ENCODE peak calls at places on chromosomes 3 and 15, in eight cellular contexts. One of them, this sample, is unnamed.

GRCh38 chr15:81859737-81860516 is 185.9 kb downstream of the MEX3B start:
- DNase-seq in tibial artery: no peak
- DNase-seq in transverse colon: no peak
- DNase-seq in heart left ventricle: no peak
- DNase-seq in fibroblast of lung: no peak
- DNase-seq in BE2C: no peak
- DNase-seq in AG04449: no peak
- DNase-seq in astrocyte: no peak
- DNase-seq in this sample: no peak

GRCh38 chr3:13507791-13508339 is 27.8 kb downstream of the HDAC11 start:
- DNase-seq in tibial artery: peak; percentile 63
- DNase-seq in transverse colon: no peak
- DNase-seq in heart left ventricle: peak; percentile 64
- DNase-seq in fibroblast of lung: no peak
- DNase-seq in BE2C: peak; percentile 48
- DNase-seq in AG04449: no peak
- DNase-seq in astrocyte: no peak
- DNase-seq in this sample: no peak

GRCh38 chr15:90915808-90916440 is 12.8 kb downstream of the MAN2A2 start:
- DNase-seq in tibial artery: no peak
- DNase-seq in transverse colon: peak; percentile 53
- DNase-seq in heart left ventricle: peak; percentile 86
- DNase-seq in fibroblast of lung: peak; percentile 58
- DNase-seq in BE2C: no peak
- DNase-seq in AG04449: no peak
- DNase-seq in astrocyte: no peak
- DNase-seq in this sample: no peak

GRCh38 chr3:42853739-42854302 is 21.9 kb downstream of the CYP8B1 start:
- DNase-seq in tibial artery: no peak
- DNase-seq in transverse colon: no peak
- DNase-seq in heart left ventricle: no peak
- DNase-seq in fibroblast of lung: no peak
- DNase-seq in BE2C: no peak
- DNase-seq in AG04449: no peak
- DNase-seq in astrocyte: no peak
- DNase-seq in this sample: no peak

GRCh38 chr15:45499426-45499825 is 23.1 kb downstream of the SLC30A4 start:
- DNase-seq in tibial artery: no peak
- DNase-seq in transverse colon: no peak
- DNase-seq in heart left ventricle: no peak
- DNase-seq in fibroblast of lung: no peak
- DNase-seq in BE2C: no peak
- DNase-seq in AG04449: peak; percentile 7
- DNase-seq in astrocyte: peak; percentile 57
- DNase-seq in this sample: no peak

GRCh38 chr3:45496550-45496949 is 98.0 kb upstream of the LIMD1 start:
- DNase-seq in tibial artery: no peak
- DNase-seq in transverse colon: no peak
- DNase-seq in heart left ventricle: peak; percentile 64
- DNase-seq in fibroblast of lung: peak; percentile 83
- DNase-seq in BE2C: peak; percentile 60
- DNase-seq in AG04449: no peak
- DNase-seq in astrocyte: no peak
- DNase-seq in this sample: no peak

GRCh38 chr3:190225186-190225692 is 97.0 kb downstream of the CLDN1 start:
- DNase-seq in tibial artery: no peak
- DNase-seq in transverse colon: no peak
- DNase-seq in heart left ventricle: no peak
- DNase-seq in fibroblast of lung: peak; percentile 57
- DNase-seq in BE2C: no peak
- DNase-seq in AG04449: no peak
- DNase-seq in astrocyte: peak; percentile 4
- DNase-seq in this sample: no peak

GRCh38 chr15:82730022-82730530 is 20.4 kb upstream of the AP3B2 start:
- DNase-seq in tibial artery: no peak
- DNase-seq in transverse colon: no peak
- DNase-seq in heart left ventricle: no peak
- DNase-seq in fibroblast of lung: no peak
- DNase-seq in BE2C: no peak
- DNase-seq in AG04449: no peak
- DNase-seq in astrocyte: no peak
- DNase-seq in this sample: no peak

GRCh38 chr15:100879046-100879445 is 585 bp upstream of the ALDH1A3 start:
- DNase-seq in tibial artery: no peak
- DNase-seq in transverse colon: no peak
- DNase-seq in heart left ventricle: no peak
- DNase-seq in fibroblast of lung: no peak
- DNase-seq in BE2C: peak; percentile 35
- DNase-seq in AG04449: no peak
- DNase-seq in astrocyte: no peak
- DNase-seq in this sample: no peak

GRCh38 chr15:51312132-51312531 is 26.3 kb downstream of the CYP19A1 start:
- DNase-seq in tibial artery: no peak
- DNase-seq in transverse colon: no peak
- DNase-seq in heart left ventricle: no peak
- DNase-seq in fibroblast of lung: peak; percentile 90
- DNase-seq in BE2C: no peak
- DNase-seq in AG04449: no peak
- DNase-seq in astrocyte: peak; percentile 39
- DNase-seq in this sample: no peak

GRCh38 chr3:64238971-64239667 is 13.9 kb upstream of the PRICKLE2 start:
- DNase-seq in tibial artery: peak; percentile 68
- DNase-seq in transverse colon: peak; percentile 63
- DNase-seq in heart left ventricle: peak; percentile 82
- DNase-seq in fibroblast of lung: peak; percentile 94
- DNase-seq in BE2C: peak; percentile 76
- DNase-seq in AG04449: peak; percentile 87
- DNase-seq in astrocyte: peak; percentile 96
- DNase-seq in this sample: no peak

GRCh38 chr3:14178247-14179113 is at the start of the genes LSM3 and XPC:
- DNase-seq in tibial artery: peak; percentile 98
- DNase-seq in transverse colon: peak; percentile 98
- DNase-seq in heart left ventricle: peak; percentile 99
- DNase-seq in fibroblast of lung: peak; percentile 100
- DNase-seq in BE2C: peak; percentile 88
- DNase-seq in AG04449: peak; percentile 97
- DNase-seq in astrocyte: peak; percentile 96
- DNase-seq in this sample: peak; percentile 98

GRCh38 chr3:127671523-127672428 is 976 bp upstream of the ABTB1 start:
- DNase-seq in tibial artery: peak; percentile 67
- DNase-seq in transverse colon: no peak
- DNase-seq in heart left ventricle: no peak
- DNase-seq in fibroblast of lung: no peak
- DNase-seq in BE2C: no peak
- DNase-seq in AG04449: no peak
- DNase-seq in astrocyte: no peak
- DNase-seq in this sample: peak; percentile 30

GRCh38 chr3:193826126-193826795 is 233.3 kb downstream of the OPA1 start:
- DNase-seq in tibial artery: no peak
- DNase-seq in transverse colon: peak; percentile 27
- DNase-seq in heart left ventricle: no peak
- DNase-seq in fibroblast of lung: peak; percentile 62
- DNase-seq in BE2C: no peak
- DNase-seq in AG04449: no peak
- DNase-seq in astrocyte: peak; percentile 91
- DNase-seq in this sample: no peak

GRCh38 chr3:27454914-27455313 is 29.3 kb downstream of the SLC4A7 start:
- DNase-seq in tibial artery: no peak
- DNase-seq in transverse colon: no peak
- DNase-seq in heart left ventricle: no peak
- DNase-seq in fibroblast of lung: peak; percentile 46
- DNase-seq in BE2C: no peak
- DNase-seq in AG04449: no peak
- DNase-seq in astrocyte: no peak
- DNase-seq in this sample: no peak

GRCh38 chr3:58429657-58430056 is 4.0 kb downstream of the PDHB start:
- DNase-seq in tibial artery: no peak
- DNase-seq in transverse colon: no peak
- DNase-seq in heart left ventricle: no peak
- DNase-seq in fibroblast of lung: no peak
- DNase-seq in BE2C: no peak
- DNase-seq in AG04449: no peak
- DNase-seq in astrocyte: no peak
- DNase-seq in this sample: no peak

GRCh38 chr15:45821390-45821789 is 186.6 kb downstream of the SQOR start:
- DNase-seq in tibial artery: no peak
- DNase-seq in transverse colon: no peak
- DNase-seq in heart left ventricle: no peak
- DNase-seq in fibroblast of lung: no peak
- DNase-seq in BE2C: no peak
- DNase-seq in AG04449: no peak
- DNase-seq in astrocyte: no peak
- DNase-seq in this sample: no peak

GRCh38 chr3:50639055-50639494 is 22.1 kb downstream of the MAPKAPK3 start:
- DNase-seq in tibial artery: no peak
- DNase-seq in transverse colon: no peak
- DNase-seq in heart left ventricle: no peak
- DNase-seq in fibroblast of lung: peak; percentile 33
- DNase-seq in BE2C: no peak
- DNase-seq in AG04449: no peak
- DNase-seq in astrocyte: peak; percentile 71
- DNase-seq in this sample: no peak

GRCh38 chr15:74213858-74214284 is 11.3 kb upstream of the STRA6 start:
- DNase-seq in tibial artery: no peak
- DNase-seq in transverse colon: no peak
- DNase-seq in heart left ventricle: no peak
- DNase-seq in fibroblast of lung: no peak
- DNase-seq in BE2C: no peak
- DNase-seq in AG04449: no peak
- DNase-seq in astrocyte: no peak
- DNase-seq in this sample: no peak

GRCh38 chr15:39459538-39459937 is 121.3 kb upstream of the THBS1 start:
- DNase-seq in tibial artery: no peak
- DNase-seq in transverse colon: no peak
- DNase-seq in heart left ventricle: no peak
- DNase-seq in fibroblast of lung: peak; percentile 51
- DNase-seq in BE2C: no peak
- DNase-seq in AG04449: no peak
- DNase-seq in astrocyte: no peak
- DNase-seq in this sample: no peak

GRCh38 chr3:114650808-114651207 is 357.0 kb downstream of the TIGIT start:
- DNase-seq in tibial artery: no peak
- DNase-seq in transverse colon: no peak
- DNase-seq in heart left ventricle: no peak
- DNase-seq in fibroblast of lung: peak; percentile 59
- DNase-seq in BE2C: no peak
- DNase-seq in AG04449: no peak
- DNase-seq in astrocyte: peak; percentile 87
- DNase-seq in this sample: no peak

GRCh38 chr3:98596902-98597500 is 3.6 kb upstream of the CPOX start:
- DNase-seq in tibial artery: no peak
- DNase-seq in transverse colon: no peak
- DNase-seq in heart left ventricle: no peak
- DNase-seq in fibroblast of lung: peak; percentile 48
- DNase-seq in BE2C: peak; percentile 14
- DNase-seq in AG04449: no peak
- DNase-seq in astrocyte: no peak
- DNase-seq in this sample: no peak
- TF ChIP-seq CTCF in tibial artery: peak; percentile 67
- TF ChIP-seq CTCF in transverse colon: peak; percentile 57
- TF ChIP-seq CTCF in heart left ventricle: peak; percentile 67
- TF ChIP-seq CTCF in fibroblast of lung: peak; percentile 40
- TF ChIP-seq CTCF in BE2C: peak; percentile 75
- TF ChIP-seq CTCF in AG04449: peak; percentile 40
- TF ChIP-seq CTCF in astrocyte: peak; percentile 64
- TF ChIP-seq CTCF in this sample: peak; percentile 77

GRCh38 chr15:40936709-40937666 is 7.8 kb downstream of the DLL4 start:
- DNase-seq in tibial artery: no peak
- DNase-seq in transverse colon: no peak
- DNase-seq in heart left ventricle: no peak
- DNase-seq in fibroblast of lung: no peak
- DNase-seq in BE2C: no peak
- DNase-seq in AG04449: no peak
- DNase-seq in astrocyte: peak; percentile 32
- DNase-seq in this sample: no peak

GRCh38 chr15:40938530-40938870 is 9.4 kb downstream of the DLL4 start:
- DNase-seq in tibial artery: no peak
- DNase-seq in transverse colon: no peak
- DNase-seq in heart left ventricle: no peak
- DNase-seq in fibroblast of lung: no peak
- DNase-seq in BE2C: no peak
- DNase-seq in AG04449: no peak
- DNase-seq in astrocyte: no peak
- DNase-seq in this sample: no peak

GRCh38 chr15:40939909-40940801 is 11.0 kb downstream of the DLL4 start:
- DNase-seq in tibial artery: no peak
- DNase-seq in transverse colon: no peak
- DNase-seq in heart left ventricle: peak; percentile 77
- DNase-seq in fibroblast of lung: no peak
- DNase-seq in BE2C: no peak
- DNase-seq in AG04449: no peak
- DNase-seq in astrocyte: no peak
- DNase-seq in this sample: no peak

GRCh38 chr15:40936234-40936708 is 7.1 kb downstream of the DLL4 start:
- DNase-seq in tibial artery: no peak
- DNase-seq in transverse colon: no peak
- DNase-seq in heart left ventricle: no peak
- DNase-seq in fibroblast of lung: no peak
- DNase-seq in BE2C: no peak
- DNase-seq in AG04449: no peak
- DNase-seq in astrocyte: no peak
- DNase-seq in this sample: no peak

GRCh38 chr15:40937762-40938529 is 8.8 kb downstream of the DLL4 start:
- DNase-seq in tibial artery: no peak
- DNase-seq in transverse colon: peak; percentile 39
- DNase-seq in heart left ventricle: no peak
- DNase-seq in fibroblast of lung: no peak
- DNase-seq in BE2C: no peak
- DNase-seq in AG04449: no peak
- DNase-seq in astrocyte: no peak
- DNase-seq in this sample: no peak
- TF ChIP-seq CTCF in tibial artery: peak; percentile 13
- TF ChIP-seq CTCF in transverse colon: peak; percentile 56
- TF ChIP-seq CTCF in heart left ventricle: peak; percentile 18
- TF ChIP-seq CTCF in fibroblast of lung: no peak
- TF ChIP-seq CTCF in BE2C: peak; percentile 42
- TF ChIP-seq CTCF in AG04449: peak; percentile 25
- TF ChIP-seq CTCF in astrocyte: peak; percentile 11
- TF ChIP-seq CTCF in this sample: no peak

GRCh38 chr15:89299896-89300295 is 34.7 kb downstream of the POLG start:
- DNase-seq in tibial artery: no peak
- DNase-seq in transverse colon: no peak
- DNase-seq in heart left ventricle: no peak
- DNase-seq in fibroblast of lung: peak; percentile 66
- DNase-seq in BE2C: no peak
- DNase-seq in AG04449: peak; percentile 23
- DNase-seq in astrocyte: peak; percentile 23
- DNase-seq in this sample: no peak
- TF ChIP-seq CTCF in tibial artery: peak; percentile 25
- TF ChIP-seq CTCF in transverse colon: no peak
- TF ChIP-seq CTCF in heart left ventricle: no peak
- TF ChIP-seq CTCF in fibroblast of lung: peak; percentile 23
- TF ChIP-seq CTCF in BE2C: peak; percentile 30
- TF ChIP-seq CTCF in AG04449: peak; percentile 20
- TF ChIP-seq CTCF in astrocyte: peak; percentile 32
- TF ChIP-seq CTCF in this sample: no peak

GRCh38 chr3:39180546-39181346 is 11.6 kb downstream of the XIRP1 start:
- DNase-seq in tibial artery: peak; percentile 96
- DNase-seq in transverse colon: peak; percentile 97
- DNase-seq in heart left ventricle: peak; percentile 95
- DNase-seq in fibroblast of lung: peak; percentile 80
- DNase-seq in BE2C: peak; percentile 82
- DNase-seq in AG04449: no peak
- DNase-seq in astrocyte: peak; percentile 57
- DNase-seq in this sample: peak; percentile 77
- TF ChIP-seq CTCF in tibial artery: peak; percentile 36
- TF ChIP-seq CTCF in transverse colon: peak; percentile 27
- TF ChIP-seq CTCF in heart left ventricle: peak; percentile 9
- TF ChIP-seq CTCF in fibroblast of lung: no peak
- TF ChIP-seq CTCF in BE2C: no peak
- TF ChIP-seq CTCF in AG04449: peak; percentile 23
- TF ChIP-seq CTCF in astrocyte: no peak
- TF ChIP-seq CTCF in this sample: no peak